ENCODE peak calls at places on chromosomes 13 and 19, in six cellular contexts. D is WTC11, U is GM12878, H is HepG2, Z is HCT116, F is H1. B is an unnamed sample.

GRCh38 chr13:102769679-102770078 is 3.9 kb downstream of the TEX30 start:
- DNase-seq in F (no peak), Z (no peak), D (no peak), H (no peak), U (no peak), B (no peak)

GRCh38 chr13:43107780-43108179 is 84.4 kb downstream of the DNAJC15 start:
- DNase-seq in F (no peak), H (no peak), Z (no peak), D (no peak), U (no peak), B (no peak)

GRCh38 chr19:18450934-18451836 is 13.3 kb upstream of the ISYNA1 start:
- DNase-seq in U (no peak), Z (no peak), H (peak; percentile 63), D (peak; percentile 95), F (peak; percentile 100), B (peak; percentile 87)

GRCh38 chr19:58154287-58154678 is 3.7 kb upstream of the ZNF329 start:
- DNase-seq in D (peak; percentile 13), H (peak; percentile 38), Z (no peak), U (no peak), F (no peak), B (no peak)

GRCh38 chr13:76886005-76886291 is 257 bp downstream of the KCTD12 start:
- DNase-seq in Z (no peak), H (no peak), U (no peak), D (no peak), F (peak; percentile 77), B (no peak)

GRCh38 chr19:29687244-29687896 is 22.1 kb downstream of the PLEKHF1 start:
- DNase-seq in U (no peak), H (no peak), F (no peak), Z (no peak), D (no peak), B (no peak)

GRCh38 chr13:48954086-48954485 is 21.6 kb upstream of the FNDC3A start:
- DNase-seq in D (no peak), F (no peak), Z (no peak), H (peak; percentile 15), U (no peak), B (no peak)

GRCh38 chr19:57664269-57665127 is 4.2 kb upstream of the ZSCAN4 start:
- DNase-seq in U (no peak), F (peak; percentile 83), Z (no peak), D (peak; percentile 67), H (peak; percentile 39), B (peak; percentile 31)

GRCh38 chr19:29404951-29405727 is 120.7 kb upstream of the VSTM2B start:
- DNase-seq in D (peak; percentile 50), Z (no peak), F (peak; percentile 67), H (no peak), U (no peak), B (no peak)

GRCh38 chr13:106479849-106480400 is 55.5 kb downstream of the EFNB2 start:
- DNase-seq in D (no peak), H (no peak), U (no peak), Z (no peak), F (no peak), B (no peak)

GRCh38 chr13:99087954-99088491 is 110.2 kb upstream of the DOCK9 start:
- DNase-seq in H (no peak), F (no peak), D (peak; percentile 52), Z (no peak), U (no peak), B (no peak)

GRCh38 chr13:110641055-110642015 is 26.0 kb downstream of the NAXD start:
- DNase-seq in U (no peak), D (no peak), H (no peak), Z (no peak), F (no peak), B (no peak)

GRCh38 chr19:44718441-44719261 is 19.7 kb downstream of the CEACAM16 start:
- DNase-seq in F (peak; percentile 74), D (peak; percentile 66), Z (no peak), H (peak; percentile 98), U (no peak), B (no peak)

GRCh38 chr19:45244133-45244532 is 1.1 kb downstream of the EXOC3L2 start:
- DNase-seq in H (no peak), U (no peak), F (no peak), Z (no peak), D (no peak), B (no peak)

GRCh38 chr19:38264486-38265212 is at the start of gene SPINT2:
- DNase-seq in F (peak; percentile 98), Z (peak; percentile 67), U (no peak), H (no peak), D (peak; percentile 93), B (peak; percentile 65)

GRCh38 chr19:54209058-54209747 is 8.5 kb downstream of the RPS9 start:
- DNase-seq in H (no peak), Z (no peak), U (no peak), F (peak; percentile 75), D (peak; percentile 36), B (no peak)

GRCh38 chr19:18610556-18611326 is 1.9 kb upstream of the TMEM59L start:
- DNase-seq in U (no peak), Z (no peak), H (peak; percentile 85), D (peak; percentile 69), F (peak; percentile 66), B (no peak)

GRCh38 chr19:20661150-20661819 is at the start of gene ZNF626:
- DNase-seq in D (peak; percentile 97), H (peak; percentile 93), U (no peak), F (peak; percentile 95), Z (no peak), B (no peak)

GRCh38 chr19:46610851-46611770 is 10.0 kb downstream of the CALM3 start:
- DNase-seq in F (no peak), U (no peak), H (no peak), Z (no peak), D (peak; percentile 8), B (no peak)

GRCh38 chr13:50156140-50156539 is 140.9 kb downstream of the KCNRG start:
- DNase-seq in D (no peak), H (peak; percentile 35), F (no peak), Z (no peak), U (no peak), B (no peak)

GRCh38 chr19:29680447-29680846 is 15.2 kb downstream of the PLEKHF1 start:
- DNase-seq in F (no peak), U (no peak), H (no peak), Z (no peak), D (no peak), B (no peak)

GRCh38 chr19:40501599-40501998 is 34.8 kb downstream of the SPTBN4 start:
- DNase-seq in U (no peak), F (no peak), H (no peak), D (no peak), Z (no peak), B (no peak)

GRCh38 chr13:57030671-57031070 is 110.0 kb upstream of the PRR20A start:
- DNase-seq in Z (no peak), U (no peak), F (no peak), H (no peak), D (no peak), B (peak; percentile 36)

GRCh38 chr13:29676535-29676934 is 81.0 kb upstream of the SLC7A1 start:
- DNase-seq in U (no peak), H (no peak), Z (no peak), F (no peak), D (no peak), B (no peak)

GRCh38 chr13:40389081-40389641 is 277.3 kb downstream of the FOXO1 start:
- DNase-seq in F (no peak), U (peak; percentile 4), H (no peak), D (no peak), Z (no peak), B (no peak)

DNA sequence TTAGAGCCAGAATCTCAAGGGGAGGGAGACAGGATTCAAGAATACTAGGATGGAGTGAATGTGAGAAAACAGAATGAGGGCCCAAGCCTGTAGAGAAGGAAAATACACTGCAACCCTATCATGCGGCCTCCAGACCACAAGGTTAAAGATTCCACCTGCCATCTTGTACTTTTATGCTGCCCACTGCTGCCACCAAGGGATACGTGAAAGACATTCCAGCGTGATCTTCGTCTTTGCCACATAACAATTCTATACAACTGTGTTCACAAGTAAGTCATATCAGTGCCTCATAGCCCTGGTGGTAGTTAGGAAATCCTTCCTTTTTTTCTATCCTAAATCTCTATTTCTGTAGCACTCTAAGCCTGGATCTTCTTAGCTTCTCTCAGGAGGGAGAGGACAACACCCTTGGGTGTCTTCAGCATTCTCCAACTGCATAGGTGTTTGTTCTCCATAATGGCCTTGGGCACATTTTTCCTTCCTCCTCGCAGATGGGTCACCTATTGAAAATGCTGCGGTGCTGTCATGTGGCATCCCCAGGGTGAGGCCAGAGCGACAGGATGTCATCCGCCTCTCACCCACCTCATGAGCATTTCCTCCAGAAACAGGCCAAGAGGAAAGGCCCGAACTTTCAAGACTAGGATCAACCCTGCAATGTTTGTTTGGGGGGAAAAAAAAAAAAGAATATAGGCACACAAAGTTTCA is 13.6 kb downstream of the TPT1 start:
- DNase-seq in H (no peak), Z (no peak), D (no peak), U (no peak), F (no peak), B (no peak)
- TF ChIP-seq SP1 in H (no peak), Z (no peak), D (no peak), U (no peak), F (no peak), B (no peak)

GRCh38 chr19:870963-871401 is 11.5 kb downstream of the CFD start:
- DNase-seq in U (no peak), H (no peak), D (no peak), Z (no peak), F (no peak), B (no peak)

GRCh38 chr19:872266-872951 is 12.9 kb downstream of the CFD start:
- DNase-seq in F (no peak), D (peak; percentile 91), H (no peak), Z (peak; percentile 61), U (peak; percentile 36), B (peak; percentile 76)

GRCh38 chr19:870314-870713 is 10.8 kb downstream of the CFD start:
- DNase-seq in D (no peak), Z (no peak), H (no peak), F (no peak), U (no peak), B (no peak)

GRCh38 chr19:873084-874019 is 13.9 kb downstream of the CFD start:
- DNase-seq in D (peak; percentile 82), Z (peak; percentile 56), U (peak; percentile 32), F (no peak), H (no peak), B (peak; percentile 46)

GRCh38 chr19:871446-872265 is 12.2 kb downstream of the CFD start:
- DNase-seq in H (peak; percentile 44), F (peak; percentile 82), D (peak; percentile 62), U (no peak), Z (no peak), B (peak; percentile 43)
- TF ChIP-seq SP1 in H (no peak), F (peak; percentile 17), D (peak; percentile 16), U (no peak), Z (no peak), B (no peak)

GRCh38 chr13:22061806-22062391 is 391.0 kb downstream of the FGF9 start:
- DNase-seq in U (peak; percentile 80), D (no peak), F (no peak), H (no peak), Z (no peak), B (no peak)
- TF ChIP-seq SP1 in U (no peak), D (no peak), F (no peak), H (no peak), Z (no peak), B (no peak)

DNA sequence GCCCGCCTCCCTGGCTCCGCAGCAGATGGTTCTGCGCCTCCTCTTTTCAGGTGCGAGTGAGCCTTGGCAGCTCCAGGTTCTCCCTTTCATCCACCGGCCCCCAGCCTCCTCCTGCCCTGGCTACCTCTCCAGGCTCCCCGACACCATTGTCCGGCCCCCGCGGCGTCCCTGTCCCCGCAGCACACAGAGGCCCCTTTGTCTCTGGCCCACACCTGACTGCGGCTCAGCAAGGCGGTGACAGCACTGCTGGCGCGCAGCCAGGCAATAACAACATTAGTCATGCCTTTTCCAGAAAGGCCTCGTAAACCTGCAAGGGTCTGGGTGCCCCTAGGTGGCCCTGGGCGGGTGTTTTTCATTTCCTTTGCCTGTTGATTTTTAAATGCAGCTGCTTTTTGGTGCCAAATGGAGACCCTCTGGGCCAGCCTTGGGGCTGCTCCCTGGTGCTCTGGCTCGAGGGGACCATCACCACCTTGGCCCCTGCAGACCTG is 73.2 kb upstream of the MEDAG start:
- DNase-seq in H (peak; percentile 97), Z (peak; percentile 95), F (no peak), D (peak; percentile 37), U (no peak), B (peak; percentile 84)
- TF ChIP-seq SP1 in H (no peak), Z (no peak), F (no peak), D (no peak), U (no peak), B (no peak)

B was measured in HEK293T.